ENCODE peak calls at places on chromosome 11, in eight cellular contexts. One of them, this sample, is unnamed.

GRCh38 chr11:11977206-11977938 is 31.1 kb downstream of the DKK3 start:
- DNase-seq in activated CD4-positive, alpha-beta T cell treated with anti-CD3 and anti-CD28 coated beads, Interleukin-2, amount 50 U/mL, for 48 hours: no peak
- DNase-seq in pancreas: no peak
- DNase-seq in type B pancreatic cell: peak; percentile 39
- DNase-seq in brain microvascular endothelial cell: peak; percentile 76
- DNase-seq in stimulated activated CD4-positive, alpha-beta T cell treated with anti-CD3 and anti-CD28 coated beads, Interleukin-4, amount 100 ng/mL, for 48 hours: no peak
- DNase-seq in DMS 273 treated with DMSO at 0.1 percent for 48 hours: peak; percentile 27
- DNase-seq in occipital lobe: peak; percentile 46
- DNase-seq in this sample: no peak

GRCh38 chr11:8870461-8871282 is 40.3 kb upstream of the AKIP1 start:
- DNase-seq in pancreas: peak; percentile 55
- DNase-seq in occipital lobe: peak; percentile 13
- DNase-seq in brain microvascular endothelial cell: peak; percentile 58
- DNase-seq in activated CD4-positive, alpha-beta T cell treated with anti-CD3 and anti-CD28 coated beads, Interleukin-2, amount 50 U/mL, for 48 hours: peak; percentile 23
- DNase-seq in type B pancreatic cell: peak; percentile 83
- DNase-seq in stimulated activated CD4-positive, alpha-beta T cell treated with anti-CD3 and anti-CD28 coated beads, Interleukin-4, amount 100 ng/mL, for 48 hours: no peak
- DNase-seq in DMS 273 treated with DMSO at 0.1 percent for 48 hours: peak; percentile 14
- DNase-seq in this sample: no peak

GRCh38 chr11:116725434-116726221 is 47.2 kb downstream of the BUD13 start:
- DNase-seq in stimulated activated CD4-positive, alpha-beta T cell treated with anti-CD3 and anti-CD28 coated beads, Interleukin-4, amount 100 ng/mL, for 48 hours: no peak
- DNase-seq in occipital lobe: no peak
- DNase-seq in brain microvascular endothelial cell: peak; percentile 53
- DNase-seq in pancreas: no peak
- DNase-seq in type B pancreatic cell: no peak
- DNase-seq in DMS 273 treated with DMSO at 0.1 percent for 48 hours: no peak
- DNase-seq in activated CD4-positive, alpha-beta T cell treated with anti-CD3 and anti-CD28 coated beads, Interleukin-2, amount 50 U/mL, for 48 hours: no peak
- DNase-seq in this sample: no peak

GRCh38 chr11:38019072-38019775 is 1421.2 kb upstream of the RAG2 start:
- DNase-seq in stimulated activated CD4-positive, alpha-beta T cell treated with anti-CD3 and anti-CD28 coated beads, Interleukin-4, amount 100 ng/mL, for 48 hours: no peak
- DNase-seq in type B pancreatic cell: no peak
- DNase-seq in pancreas: no peak
- DNase-seq in occipital lobe: no peak
- DNase-seq in brain microvascular endothelial cell: no peak
- DNase-seq in activated CD4-positive, alpha-beta T cell treated with anti-CD3 and anti-CD28 coated beads, Interleukin-2, amount 50 U/mL, for 48 hours: no peak
- DNase-seq in DMS 273 treated with DMSO at 0.1 percent for 48 hours: no peak
- DNase-seq in this sample: no peak

GRCh38 chr11:116870054-116870453 is 32.6 kb upstream of the APOA1 start:
- DNase-seq in stimulated activated CD4-positive, alpha-beta T cell treated with anti-CD3 and anti-CD28 coated beads, Interleukin-4, amount 100 ng/mL, for 48 hours: no peak
- DNase-seq in type B pancreatic cell: no peak
- DNase-seq in occipital lobe: no peak
- DNase-seq in activated CD4-positive, alpha-beta T cell treated with anti-CD3 and anti-CD28 coated beads, Interleukin-2, amount 50 U/mL, for 48 hours: no peak
- DNase-seq in DMS 273 treated with DMSO at 0.1 percent for 48 hours: no peak
- DNase-seq in pancreas: no peak
- DNase-seq in brain microvascular endothelial cell: no peak
- DNase-seq in this sample: no peak

GRCh38 chr11:133928628-133929059 is 28.1 kb downstream of the IGSF9B start:
- DNase-seq in brain microvascular endothelial cell: no peak
- DNase-seq in occipital lobe: no peak
- DNase-seq in activated CD4-positive, alpha-beta T cell treated with anti-CD3 and anti-CD28 coated beads, Interleukin-2, amount 50 U/mL, for 48 hours: peak; percentile 85
- DNase-seq in stimulated activated CD4-positive, alpha-beta T cell treated with anti-CD3 and anti-CD28 coated beads, Interleukin-4, amount 100 ng/mL, for 48 hours: peak; percentile 57
- DNase-seq in pancreas: no peak
- DNase-seq in type B pancreatic cell: no peak
- DNase-seq in DMS 273 treated with DMSO at 0.1 percent for 48 hours: no peak
- DNase-seq in this sample: peak; percentile 56

GRCh38 chr11:64870176-64870892 is 8.1 kb downstream of the EHD1 start:
- DNase-seq in pancreas: no peak
- DNase-seq in activated CD4-positive, alpha-beta T cell treated with anti-CD3 and anti-CD28 coated beads, Interleukin-2, amount 50 U/mL, for 48 hours: no peak
- DNase-seq in DMS 273 treated with DMSO at 0.1 percent for 48 hours: no peak
- DNase-seq in brain microvascular endothelial cell: peak; percentile 58
- DNase-seq in occipital lobe: no peak
- DNase-seq in stimulated activated CD4-positive, alpha-beta T cell treated with anti-CD3 and anti-CD28 coated beads, Interleukin-4, amount 100 ng/mL, for 48 hours: no peak
- DNase-seq in type B pancreatic cell: no peak
- DNase-seq in this sample: no peak

GRCh38 chr11:76935030-76935429 is 74.3 kb downstream of the ACER3 start:
- DNase-seq in pancreas: no peak
- DNase-seq in brain microvascular endothelial cell: no peak
- DNase-seq in activated CD4-positive, alpha-beta T cell treated with anti-CD3 and anti-CD28 coated beads, Interleukin-2, amount 50 U/mL, for 48 hours: no peak
- DNase-seq in stimulated activated CD4-positive, alpha-beta T cell treated with anti-CD3 and anti-CD28 coated beads, Interleukin-4, amount 100 ng/mL, for 48 hours: no peak
- DNase-seq in type B pancreatic cell: no peak
- DNase-seq in DMS 273 treated with DMSO at 0.1 percent for 48 hours: no peak
- DNase-seq in occipital lobe: no peak
- DNase-seq in this sample: no peak

GRCh38 chr11:38460901-38461300 is 1862.9 kb upstream of the RAG2 start:
- DNase-seq in DMS 273 treated with DMSO at 0.1 percent for 48 hours: no peak
- DNase-seq in pancreas: peak; percentile 53
- DNase-seq in brain microvascular endothelial cell: peak; percentile 92
- DNase-seq in activated CD4-positive, alpha-beta T cell treated with anti-CD3 and anti-CD28 coated beads, Interleukin-2, amount 50 U/mL, for 48 hours: no peak
- DNase-seq in stimulated activated CD4-positive, alpha-beta T cell treated with anti-CD3 and anti-CD28 coated beads, Interleukin-4, amount 100 ng/mL, for 48 hours: no peak
- DNase-seq in type B pancreatic cell: no peak
- DNase-seq in occipital lobe: no peak
- DNase-seq in this sample: no peak

GRCh38 chr11:34749666-34750659 is 129.1 kb downstream of the EHF start:
- DNase-seq in occipital lobe: no peak
- DNase-seq in type B pancreatic cell: no peak
- DNase-seq in stimulated activated CD4-positive, alpha-beta T cell treated with anti-CD3 and anti-CD28 coated beads, Interleukin-4, amount 100 ng/mL, for 48 hours: no peak
- DNase-seq in pancreas: no peak
- DNase-seq in activated CD4-positive, alpha-beta T cell treated with anti-CD3 and anti-CD28 coated beads, Interleukin-2, amount 50 U/mL, for 48 hours: no peak
- DNase-seq in DMS 273 treated with DMSO at 0.1 percent for 48 hours: no peak
- DNase-seq in brain microvascular endothelial cell: peak; percentile 74
- DNase-seq in this sample: no peak

GRCh38 chr11:108915666-108916065 is 250.8 kb downstream of the DDX10 start:
- DNase-seq in type B pancreatic cell: no peak
- DNase-seq in activated CD4-positive, alpha-beta T cell treated with anti-CD3 and anti-CD28 coated beads, Interleukin-2, amount 50 U/mL, for 48 hours: no peak
- DNase-seq in stimulated activated CD4-positive, alpha-beta T cell treated with anti-CD3 and anti-CD28 coated beads, Interleukin-4, amount 100 ng/mL, for 48 hours: no peak
- DNase-seq in pancreas: no peak
- DNase-seq in DMS 273 treated with DMSO at 0.1 percent for 48 hours: no peak
- DNase-seq in occipital lobe: no peak
- DNase-seq in brain microvascular endothelial cell: no peak
- DNase-seq in this sample: no peak

GRCh38 chr11:48064306-48064705 is 83.9 kb downstream of the PTPRJ start:
- DNase-seq in stimulated activated CD4-positive, alpha-beta T cell treated with anti-CD3 and anti-CD28 coated beads, Interleukin-4, amount 100 ng/mL, for 48 hours: no peak
- DNase-seq in DMS 273 treated with DMSO at 0.1 percent for 48 hours: no peak
- DNase-seq in pancreas: no peak
- DNase-seq in type B pancreatic cell: no peak
- DNase-seq in brain microvascular endothelial cell: peak; percentile 79
- DNase-seq in occipital lobe: no peak
- DNase-seq in activated CD4-positive, alpha-beta T cell treated with anti-CD3 and anti-CD28 coated beads, Interleukin-2, amount 50 U/mL, for 48 hours: no peak
- DNase-seq in this sample: no peak

GRCh38 chr11:34145073-34145472 is 39.6 kb downstream of the NAT10 start:
- DNase-seq in stimulated activated CD4-positive, alpha-beta T cell treated with anti-CD3 and anti-CD28 coated beads, Interleukin-4, amount 100 ng/mL, for 48 hours: no peak
- DNase-seq in pancreas: no peak
- DNase-seq in type B pancreatic cell: no peak
- DNase-seq in activated CD4-positive, alpha-beta T cell treated with anti-CD3 and anti-CD28 coated beads, Interleukin-2, amount 50 U/mL, for 48 hours: no peak
- DNase-seq in brain microvascular endothelial cell: no peak
- DNase-seq in occipital lobe: no peak
- DNase-seq in DMS 273 treated with DMSO at 0.1 percent for 48 hours: no peak
- DNase-seq in this sample: no peak

GRCh38 chr11:25902476-25902875 is 429.5 kb upstream of the ANO3 start:
- DNase-seq in brain microvascular endothelial cell: no peak
- DNase-seq in stimulated activated CD4-positive, alpha-beta T cell treated with anti-CD3 and anti-CD28 coated beads, Interleukin-4, amount 100 ng/mL, for 48 hours: no peak
- DNase-seq in type B pancreatic cell: no peak
- DNase-seq in DMS 273 treated with DMSO at 0.1 percent for 48 hours: no peak
- DNase-seq in occipital lobe: no peak
- DNase-seq in pancreas: no peak
- DNase-seq in activated CD4-positive, alpha-beta T cell treated with anti-CD3 and anti-CD28 coated beads, Interleukin-2, amount 50 U/mL, for 48 hours: no peak
- DNase-seq in this sample: no peak

GRCh38 chr11:65590240-65590738 is 5.3 kb downstream of the KCNK7 start:
- DNase-seq in DMS 273 treated with DMSO at 0.1 percent for 48 hours: peak; percentile 21
- DNase-seq in type B pancreatic cell: no peak
- DNase-seq in stimulated activated CD4-positive, alpha-beta T cell treated with anti-CD3 and anti-CD28 coated beads, Interleukin-4, amount 100 ng/mL, for 48 hours: no peak
- DNase-seq in occipital lobe: no peak
- DNase-seq in brain microvascular endothelial cell: no peak
- DNase-seq in activated CD4-positive, alpha-beta T cell treated with anti-CD3 and anti-CD28 coated beads, Interleukin-2, amount 50 U/mL, for 48 hours: no peak
- DNase-seq in pancreas: no peak
- DNase-seq in this sample: no peak

GRCh38 chr11:84468255-84468654 is 1158.9 kb downstream of the DLG2 start:
- DNase-seq in brain microvascular endothelial cell: no peak
- DNase-seq in stimulated activated CD4-positive, alpha-beta T cell treated with anti-CD3 and anti-CD28 coated beads, Interleukin-4, amount 100 ng/mL, for 48 hours: no peak
- DNase-seq in occipital lobe: no peak
- DNase-seq in DMS 273 treated with DMSO at 0.1 percent for 48 hours: no peak
- DNase-seq in pancreas: no peak
- DNase-seq in activated CD4-positive, alpha-beta T cell treated with anti-CD3 and anti-CD28 coated beads, Interleukin-2, amount 50 U/mL, for 48 hours: no peak
- DNase-seq in type B pancreatic cell: no peak
- DNase-seq in this sample: no peak

GRCh38 chr11:10375280-10376048 is 70.6 kb downstream of the ADM start:
- DNase-seq in DMS 273 treated with DMSO at 0.1 percent for 48 hours: no peak
- DNase-seq in stimulated activated CD4-positive, alpha-beta T cell treated with anti-CD3 and anti-CD28 coated beads, Interleukin-4, amount 100 ng/mL, for 48 hours: no peak
- DNase-seq in brain microvascular endothelial cell: peak; percentile 77
- DNase-seq in activated CD4-positive, alpha-beta T cell treated with anti-CD3 and anti-CD28 coated beads, Interleukin-2, amount 50 U/mL, for 48 hours: no peak
- DNase-seq in pancreas: no peak
- DNase-seq in occipital lobe: no peak
- DNase-seq in type B pancreatic cell: no peak
- DNase-seq in this sample: no peak

GRCh38 chr11:75691804-75692203 is 23.0 kb upstream of the MAP6 start:
- DNase-seq in DMS 273 treated with DMSO at 0.1 percent for 48 hours: no peak
- DNase-seq in brain microvascular endothelial cell: no peak
- DNase-seq in type B pancreatic cell: no peak
- DNase-seq in pancreas: no peak
- DNase-seq in occipital lobe: no peak
- DNase-seq in stimulated activated CD4-positive, alpha-beta T cell treated with anti-CD3 and anti-CD28 coated beads, Interleukin-4, amount 100 ng/mL, for 48 hours: no peak
- DNase-seq in activated CD4-positive, alpha-beta T cell treated with anti-CD3 and anti-CD28 coated beads, Interleukin-2, amount 50 U/mL, for 48 hours: no peak
- DNase-seq in this sample: no peak

GRCh38 chr11:128324531-128325141 is 262.7 kb downstream of the ETS1 start:
- DNase-seq in pancreas: no peak
- DNase-seq in stimulated activated CD4-positive, alpha-beta T cell treated with anti-CD3 and anti-CD28 coated beads, Interleukin-4, amount 100 ng/mL, for 48 hours: peak; percentile 55
- DNase-seq in DMS 273 treated with DMSO at 0.1 percent for 48 hours: no peak
- DNase-seq in brain microvascular endothelial cell: no peak
- DNase-seq in occipital lobe: no peak
- DNase-seq in type B pancreatic cell: no peak
- DNase-seq in activated CD4-positive, alpha-beta T cell treated with anti-CD3 and anti-CD28 coated beads, Interleukin-2, amount 50 U/mL, for 48 hours: peak; percentile 81
- DNase-seq in this sample: peak; percentile 27

GRCh38 chr11:1073851-1074243 is 827 bp upstream of the MUC2 start:
- DNase-seq in activated CD4-positive, alpha-beta T cell treated with anti-CD3 and anti-CD28 coated beads, Interleukin-2, amount 50 U/mL, for 48 hours: no peak
- DNase-seq in type B pancreatic cell: no peak
- DNase-seq in occipital lobe: no peak
- DNase-seq in pancreas: no peak
- DNase-seq in brain microvascular endothelial cell: no peak
- DNase-seq in stimulated activated CD4-positive, alpha-beta T cell treated with anti-CD3 and anti-CD28 coated beads, Interleukin-4, amount 100 ng/mL, for 48 hours: no peak
- DNase-seq in DMS 273 treated with DMSO at 0.1 percent for 48 hours: no peak
- DNase-seq in this sample: no peak

GRCh38 chr11:72519220-72519881 is 85.0 kb upstream of the CLPB start:
- DNase-seq in pancreas: no peak
- DNase-seq in DMS 273 treated with DMSO at 0.1 percent for 48 hours: no peak
- DNase-seq in brain microvascular endothelial cell: no peak
- DNase-seq in stimulated activated CD4-positive, alpha-beta T cell treated with anti-CD3 and anti-CD28 coated beads, Interleukin-4, amount 100 ng/mL, for 48 hours: no peak
- DNase-seq in type B pancreatic cell: no peak
- DNase-seq in occipital lobe: no peak
- DNase-seq in activated CD4-positive, alpha-beta T cell treated with anti-CD3 and anti-CD28 coated beads, Interleukin-2, amount 50 U/mL, for 48 hours: no peak
- DNase-seq in this sample: no peak

GRCh38 chr11:68677432-68677831 is 6.9 kb upstream of the GAL start:
- DNase-seq in type B pancreatic cell: no peak
- DNase-seq in brain microvascular endothelial cell: peak; percentile 51
- DNase-seq in occipital lobe: no peak
- DNase-seq in activated CD4-positive, alpha-beta T cell treated with anti-CD3 and anti-CD28 coated beads, Interleukin-2, amount 50 U/mL, for 48 hours: no peak
- DNase-seq in DMS 273 treated with DMSO at 0.1 percent for 48 hours: peak; percentile 19
- DNase-seq in stimulated activated CD4-positive, alpha-beta T cell treated with anti-CD3 and anti-CD28 coated beads, Interleukin-4, amount 100 ng/mL, for 48 hours: no peak
- DNase-seq in pancreas: peak; percentile 9
- DNase-seq in this sample: no peak

GRCh38 chr11:82899191-82899820 is 924 bp downstream of the PRCP start:
- DNase-seq in type B pancreatic cell: no peak
- DNase-seq in occipital lobe: no peak
- DNase-seq in pancreas: no peak
- DNase-seq in stimulated activated CD4-positive, alpha-beta T cell treated with anti-CD3 and anti-CD28 coated beads, Interleukin-4, amount 100 ng/mL, for 48 hours: no peak
- DNase-seq in brain microvascular endothelial cell: no peak
- DNase-seq in DMS 273 treated with DMSO at 0.1 percent for 48 hours: no peak
- DNase-seq in activated CD4-positive, alpha-beta T cell treated with anti-CD3 and anti-CD28 coated beads, Interleukin-2, amount 50 U/mL, for 48 hours: no peak
- DNase-seq in this sample: no peak

GRCh38 chr11:44532809-44533208 is 32.7 kb upstream of the CD82 start:
- DNase-seq in pancreas: no peak
- DNase-seq in type B pancreatic cell: no peak
- DNase-seq in stimulated activated CD4-positive, alpha-beta T cell treated with anti-CD3 and anti-CD28 coated beads, Interleukin-4, amount 100 ng/mL, for 48 hours: no peak
- DNase-seq in DMS 273 treated with DMSO at 0.1 percent for 48 hours: no peak
- DNase-seq in activated CD4-positive, alpha-beta T cell treated with anti-CD3 and anti-CD28 coated beads, Interleukin-2, amount 50 U/mL, for 48 hours: no peak
- DNase-seq in occipital lobe: no peak
- DNase-seq in brain microvascular endothelial cell: no peak
- DNase-seq in this sample: no peak

GRCh38 chr11:73228268-73229134 is 10.4 kb downstream of the P2RY2 start:
- DNase-seq in brain microvascular endothelial cell: no peak
- DNase-seq in pancreas: no peak
- DNase-seq in DMS 273 treated with DMSO at 0.1 percent for 48 hours: no peak
- DNase-seq in occipital lobe: no peak
- DNase-seq in type B pancreatic cell: no peak
- DNase-seq in stimulated activated CD4-positive, alpha-beta T cell treated with anti-CD3 and anti-CD28 coated beads, Interleukin-4, amount 100 ng/mL, for 48 hours: no peak
- DNase-seq in activated CD4-positive, alpha-beta T cell treated with anti-CD3 and anti-CD28 coated beads, Interleukin-2, amount 50 U/mL, for 48 hours: no peak
- DNase-seq in this sample: no peak

GRCh38 chr11:119977584-119977860 is 160.4 kb downstream of the TRIM29 start:
- DNase-seq in occipital lobe: no peak
- DNase-seq in type B pancreatic cell: no peak
- DNase-seq in brain microvascular endothelial cell: no peak
- DNase-seq in DMS 273 treated with DMSO at 0.1 percent for 48 hours: no peak
- DNase-seq in stimulated activated CD4-positive, alpha-beta T cell treated with anti-CD3 and anti-CD28 coated beads, Interleukin-4, amount 100 ng/mL, for 48 hours: no peak
- DNase-seq in activated CD4-positive, alpha-beta T cell treated with anti-CD3 and anti-CD28 coated beads, Interleukin-2, amount 50 U/mL, for 48 hours: no peak
- DNase-seq in pancreas: no peak
- DNase-seq in this sample: no peak

GRCh38 chr11:67564230-67564629 is 19.4 kb upstream of the GSTP1 start:
- DNase-seq in occipital lobe: no peak
- DNase-seq in type B pancreatic cell: no peak
- DNase-seq in pancreas: no peak
- DNase-seq in activated CD4-positive, alpha-beta T cell treated with anti-CD3 and anti-CD28 coated beads, Interleukin-2, amount 50 U/mL, for 48 hours: no peak
- DNase-seq in DMS 273 treated with DMSO at 0.1 percent for 48 hours: no peak
- DNase-seq in brain microvascular endothelial cell: no peak
- DNase-seq in stimulated activated CD4-positive, alpha-beta T cell treated with anti-CD3 and anti-CD28 coated beads, Interleukin-4, amount 100 ng/mL, for 48 hours: no peak
- DNase-seq in this sample: no peak

GRCh38 chr11:5297671-5298070 is 4.1 kb downstream of the OR51B4 start:
- DNase-seq in DMS 273 treated with DMSO at 0.1 percent for 48 hours: no peak
- DNase-seq in pancreas: no peak
- DNase-seq in stimulated activated CD4-positive, alpha-beta T cell treated with anti-CD3 and anti-CD28 coated beads, Interleukin-4, amount 100 ng/mL, for 48 hours: no peak
- DNase-seq in brain microvascular endothelial cell: peak; percentile 27
- DNase-seq in type B pancreatic cell: no peak
- DNase-seq in activated CD4-positive, alpha-beta T cell treated with anti-CD3 and anti-CD28 coated beads, Interleukin-2, amount 50 U/mL, for 48 hours: no peak
- DNase-seq in occipital lobe: no peak
- DNase-seq in this sample: no peak